ENCODE peak calls at places on chromosomes 3 and 15, in seven cellular contexts. A is nephron progenitor cell, Y is GM12865, Q is body of pancreas, E is progenitor cell of endocrine pancreas, I is upper lobe of left lung, F is HCT116. D is an unnamed sample.

GRCh38 chr3:88059380-88060160 is 515 bp downstream of the ZNF654 start:
- DNase-seq in A (peak; percentile 18), Y (no peak), Q (no peak), E (no peak), I (peak; percentile 39), F (no peak), D (peak; percentile 19)

GRCh38 chr3:99789322-99789721 is 28.3 kb upstream of the CMSS1 start:
- DNase-seq in A (peak; percentile 23), Y (peak; percentile 53), Q (peak; percentile 21), E (no peak), I (peak; percentile 27), F (peak; percentile 57), D (no peak)

GRCh38 chr15:63945005-63945788 is 101.1 kb downstream of the DAPK2 start:
- DNase-seq in A (peak; percentile 77), Y (peak; percentile 66), Q (peak; percentile 77), E (peak; percentile 54), I (peak; percentile 79), F (peak; percentile 24), D (peak; percentile 52)

GRCh38 chr15:70748281-70748747 is 15.0 kb downstream of the UACA start:
- DNase-seq in A (no peak), Y (no peak), Q (peak; percentile 37), E (no peak), I (peak; percentile 54), F (no peak), D (no peak)

GRCh38 chr3:133277813-133278212 is 122.0 kb upstream of the BFSP2 start:
- DNase-seq in A (no peak), Y (no peak), Q (no peak), E (no peak), I (no peak), F (no peak), D (no peak)

GRCh38 chr3:61618871-61619270 is 57.5 kb downstream of the PTPRG start:
- DNase-seq in A (no peak), Y (no peak), Q (no peak), E (no peak), I (no peak), F (no peak), D (no peak)

GRCh38 chr3:137012097-137012501 is 54.3 kb downstream of the IL20RB start:
- DNase-seq in A (no peak), Y (no peak), Q (no peak), E (no peak), I (no peak), F (no peak), D (no peak)

GRCh38 chr3:172233474-172234277 is 194.3 kb downstream of the FNDC3B start:
- DNase-seq in A (no peak), Y (no peak), Q (no peak), E (no peak), I (no peak), F (no peak), D (no peak)

GRCh38 chr3:43004282-43004681 is 25.2 kb downstream of the GASK1A start:
- DNase-seq in A (no peak), Y (no peak), Q (no peak), E (no peak), I (no peak), F (no peak), D (no peak)

GRCh38 chr15:91054791-91055190 is 32.4 kb upstream of the VPS33B start:
- DNase-seq in A (no peak), Y (no peak), Q (no peak), E (no peak), I (no peak), F (no peak), D (no peak)

GRCh38 chr15:91051248-91051647 is 28.9 kb upstream of the VPS33B start:
- DNase-seq in A (no peak), Y (no peak), Q (no peak), E (no peak), I (no peak), F (no peak), D (no peak)

GRCh38 chr15:91047545-91048199 is 25.3 kb upstream of the VPS33B start:
- DNase-seq in A (no peak), Y (no peak), Q (no peak), E (no peak), I (no peak), F (no peak), D (no peak)

GRCh38 chr15:91049378-91050127 is 27.2 kb upstream of the VPS33B start:
- DNase-seq in A (peak; percentile 51), Y (peak; percentile 77), Q (peak; percentile 69), E (peak; percentile 25), I (peak; percentile 56), F (peak; percentile 73), D (no peak)

DNA sequence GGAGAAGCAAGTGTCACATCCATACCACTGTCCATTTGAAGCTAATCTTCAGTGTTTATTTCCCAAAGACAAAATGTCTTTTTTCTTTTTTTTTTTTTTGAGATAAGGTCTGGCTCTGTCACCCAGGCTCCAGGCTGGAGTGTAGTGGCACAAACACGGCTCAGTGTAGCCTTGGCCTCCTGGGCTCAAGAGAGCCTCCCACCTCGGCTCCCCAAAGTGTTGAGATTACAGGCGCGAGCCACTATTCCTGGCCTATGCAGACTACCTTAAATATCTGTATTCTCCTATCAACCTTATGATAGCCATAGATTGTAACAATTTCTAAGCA is 27.7 kb upstream of the VPS33B start:
- DNase-seq in A (no peak), Y (no peak), Q (no peak), E (no peak), I (no peak), F (no peak), D (no peak)
- TF ChIP-seq CTCF in A (no peak), Y (no peak), Q (no peak), E (no peak), I (no peak), F (no peak), D (no peak)

DNA sequence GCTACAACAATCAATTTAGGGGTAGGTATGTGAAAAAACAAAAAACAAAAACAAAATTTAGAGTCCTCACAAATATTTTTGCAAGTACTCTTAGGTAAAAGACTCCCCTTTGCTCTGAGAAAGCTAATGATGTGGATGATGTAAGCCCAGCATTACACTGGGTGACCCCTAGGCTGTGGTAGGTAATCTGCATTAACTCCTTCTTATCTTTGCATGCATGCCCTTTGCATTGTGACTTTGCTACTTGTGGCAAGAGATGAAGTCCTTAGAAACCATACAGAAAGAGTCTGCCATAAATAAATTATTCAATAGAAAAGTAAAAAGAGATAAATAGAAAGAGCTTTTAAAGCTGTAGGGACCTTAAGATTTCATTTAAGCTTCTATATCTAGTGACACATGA is 159.7 kb upstream of the MBNL1 start:
- DNase-seq in A (no peak), Y (no peak), Q (no peak), E (no peak), I (no peak), F (no peak), D (no peak)
- TF ChIP-seq CTCF in A (no peak), Y (no peak), Q (no peak), E (no peak), I (no peak), F (no peak), D (no peak)

DNA sequence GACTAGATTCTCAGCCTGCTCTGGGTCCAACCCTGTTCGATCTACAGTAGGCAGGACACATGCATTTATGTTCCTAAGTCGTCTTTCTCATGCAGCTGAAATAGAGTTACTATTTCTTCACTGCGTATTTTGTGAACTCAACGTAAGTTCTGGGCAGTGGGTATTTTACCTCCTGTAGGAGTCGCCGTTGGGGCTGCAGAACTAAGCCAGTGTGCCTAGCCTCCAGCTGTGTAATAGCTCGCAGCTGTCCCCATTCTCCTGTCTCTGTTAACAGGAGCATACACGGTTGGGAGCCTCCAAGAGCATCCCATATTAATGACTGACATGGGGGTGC is 58.4 kb upstream of the HRH1 start:
- DNase-seq in A (no peak), Y (no peak), Q (no peak), E (no peak), I (no peak), F (peak; percentile 48), D (no peak)
- TF ChIP-seq CTCF in A (no peak), Y (no peak), Q (no peak), E (no peak), I (no peak), F (peak; percentile 46), D (no peak)

GRCh38 chr15:83243634-83244033 is 36.0 kb upstream of the HDGFL3 start:
- DNase-seq in A (no peak), Y (no peak), Q (no peak), E (no peak), I (no peak), F (no peak), D (no peak)

GRCh38 chr15:83248944-83249343 is 35.5 kb downstream of the BNC1 start:
- DNase-seq in A (no peak), Y (no peak), Q (no peak), E (no peak), I (no peak), F (no peak), D (no peak)

GRCh38 chr15:83250766-83251165 is 33.7 kb downstream of the BNC1 start:
- DNase-seq in A (no peak), Y (no peak), Q (no peak), E (no peak), I (no peak), F (no peak), D (no peak)

DNA sequence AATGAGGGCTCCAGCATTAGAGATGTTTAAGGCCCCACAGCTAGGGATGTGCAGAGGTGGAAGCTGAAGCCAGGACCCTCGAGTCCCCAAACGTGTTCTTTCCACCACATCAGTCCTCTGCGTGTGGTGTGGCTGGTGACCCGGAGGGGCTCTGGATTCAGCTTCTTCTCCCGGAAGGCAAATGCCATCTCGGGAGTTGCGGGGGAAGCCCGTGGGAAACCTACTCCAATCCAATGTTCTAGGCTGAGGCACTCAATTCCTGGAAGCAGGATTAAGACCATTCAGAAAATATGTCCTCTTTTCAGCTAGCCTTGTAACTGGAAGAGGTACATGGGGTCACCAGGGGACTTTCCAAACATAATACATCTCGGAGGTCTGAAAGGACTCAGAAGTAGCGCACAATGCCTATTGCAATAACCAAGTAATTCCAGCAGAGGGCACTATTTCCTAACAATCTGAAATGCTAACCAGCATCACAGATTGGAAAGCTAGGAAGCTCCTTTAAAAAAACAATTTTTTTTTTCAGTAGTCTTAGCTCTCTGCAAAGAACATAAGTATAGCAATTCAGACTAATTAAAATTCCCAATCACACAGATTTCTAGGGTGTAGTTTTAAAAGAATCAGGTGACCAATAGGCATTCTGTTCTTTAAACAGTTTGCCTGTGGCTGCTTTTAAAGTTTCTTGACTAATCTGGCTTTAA is 36.2 kb downstream of the BNC1 start:
- DNase-seq in A (peak; percentile 43), Y (peak; percentile 73), Q (peak; percentile 21), E (peak; percentile 38), I (no peak), F (peak; percentile 67), D (no peak)
- TF ChIP-seq CTCF in A (peak; percentile 98), Y (peak; percentile 74), Q (peak; percentile 87), E (peak; percentile 95), I (peak; percentile 94), F (peak; percentile 87), D (peak; percentile 77)

DNA sequence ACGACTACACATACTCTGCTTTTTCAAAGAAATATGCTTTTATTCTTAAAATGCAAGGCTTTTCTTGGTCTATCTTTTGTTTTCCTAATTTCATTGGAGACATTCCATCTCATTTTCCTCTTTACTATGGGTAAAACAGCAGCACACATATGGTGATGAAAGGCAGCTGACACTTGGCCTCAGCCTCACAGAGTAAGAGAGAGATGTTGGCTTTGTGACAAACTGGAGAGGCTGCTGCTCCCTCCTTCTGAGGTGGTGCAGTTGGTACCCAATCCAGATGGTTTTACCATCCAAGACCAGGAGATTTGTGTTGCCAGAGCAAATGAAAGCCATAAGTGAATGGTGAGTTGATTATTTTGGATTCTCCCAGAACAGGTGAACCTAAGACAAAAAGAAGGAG is 13.2 kb upstream of the SLC2A2 start:
- DNase-seq in A (no peak), Y (no peak), Q (no peak), E (no peak), I (no peak), F (no peak), D (no peak)
- TF ChIP-seq CTCF in A (no peak), Y (no peak), Q (no peak), E (no peak), I (no peak), F (no peak), D (no peak)

GRCh38 chr15:77607894-77608261 is 24.8 kb downstream of the LINGO1 start:
- DNase-seq in A (no peak), Y (no peak), Q (no peak), E (no peak), I (no peak), F (no peak), D (no peak)
- TF ChIP-seq CTCF in A (no peak), Y (no peak), Q (no peak), E (no peak), I (no peak), F (no peak), D (no peak)

D was measured in activated B cell treated with CpG ODN at 0.5 μM for 24 hours.